ENCODE peak calls at places on chromosome 5, in four cellular contexts. One of them, this sample, is unnamed. For H3K4me1, the result is how much of the 10 kb centered on the place peaks cover.

GRCh38 chr5:168328804-168329203 is 37.4 kb downstream of the WWC1 start:
- DNase-seq in neuronal stem cell: no peak
- DNase-seq in Peyer's patch: peak
- DNase-seq in psoas muscle: no peak
- DNase-seq in this sample: no peak

GRCh38 chr5:318341-318897 is 3.1 kb upstream of the AHRR start:
- DNase-seq in neuronal stem cell: no peak
- DNase-seq in psoas muscle: no peak
- DNase-seq in Peyer's patch: no peak
- DNase-seq in this sample: no peak

GRCh38 chr5:25090818-25091217 is 446.0 kb upstream of the CDH10 start:
- DNase-seq in psoas muscle: no peak
- DNase-seq in neuronal stem cell: no peak
- DNase-seq in Peyer's patch: no peak
- DNase-seq in this sample: no peak

GRCh38 chr5:926416-927171 is 33.9 kb downstream of the TRIP13 start:
- DNase-seq in psoas muscle: peak
- DNase-seq in neuronal stem cell: peak
- DNase-seq in Peyer's patch: no peak
- DNase-seq in this sample: no peak

GRCh38 chr5:156500755-156501154 is 173.8 kb downstream of the SGCD start:
- DNase-seq in psoas muscle: no peak
- DNase-seq in neuronal stem cell: no peak
- DNase-seq in Peyer's patch: no peak
- DNase-seq in this sample: no peak

GRCh38 chr5:85069659-85070640 is 685.3 kb upstream of the EDIL3 start:
- DNase-seq in Peyer's patch: no peak
- DNase-seq in neuronal stem cell: no peak
- DNase-seq in psoas muscle: no peak
- DNase-seq in this sample: peak

GRCh38 chr5:101535626-101536025 is 632.5 kb upstream of the ST8SIA4 start:
- DNase-seq in psoas muscle: no peak
- DNase-seq in neuronal stem cell: no peak
- DNase-seq in Peyer's patch: no peak
- DNase-seq in this sample: no peak

GRCh38 chr5:169652057-169652456 is 15.0 kb downstream of the DOCK2 start:
- DNase-seq in Peyer's patch: no peak
- DNase-seq in neuronal stem cell: no peak
- DNase-seq in psoas muscle: no peak
- DNase-seq in this sample: no peak

GRCh38 chr5:56840597-56840996 is 25.2 kb downstream of the MAP3K1 start:
- DNase-seq in psoas muscle: no peak
- DNase-seq in neuronal stem cell: no peak
- DNase-seq in Peyer's patch: no peak
- DNase-seq in this sample: no peak

GRCh38 chr5:172902497-172903472 is 56.4 kb upstream of the RPL26L1 start:
- DNase-seq in Peyer's patch: peak
- DNase-seq in neuronal stem cell: peak
- DNase-seq in psoas muscle: peak
- DNase-seq in this sample: peak

DNA sequence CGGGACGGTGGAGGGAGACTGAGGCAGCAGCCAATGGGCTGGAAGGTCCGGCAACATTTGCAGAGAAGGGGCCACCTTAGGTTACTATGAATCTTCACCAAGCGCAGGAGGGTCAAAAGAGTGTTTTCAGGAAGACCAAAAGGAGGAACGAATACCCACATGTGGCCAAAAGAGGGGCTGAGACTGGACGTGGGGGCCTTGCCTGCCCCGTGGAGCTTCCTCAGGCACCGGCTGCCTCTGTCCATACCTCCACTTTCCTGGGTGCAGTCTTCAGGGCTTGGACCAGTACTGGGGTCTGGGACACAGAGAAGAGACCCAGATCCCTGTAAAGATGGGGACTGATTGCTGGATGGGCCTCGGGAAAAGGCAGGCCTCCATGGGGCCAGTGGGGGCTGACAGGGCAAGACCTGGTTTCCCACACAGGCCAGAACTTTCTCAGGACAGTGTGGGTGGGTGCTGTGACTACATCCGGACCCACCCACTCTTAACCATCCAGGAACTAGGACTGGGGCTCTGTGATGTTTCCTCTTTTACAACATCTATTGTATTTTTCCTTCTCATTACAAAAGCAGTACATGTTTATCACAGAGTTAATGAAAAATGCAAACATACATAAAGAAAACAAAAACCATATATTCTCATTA is 294.7 kb downstream of the ZSWIM6 start:
- DNase-seq in neuronal stem cell: no peak
- DNase-seq in psoas muscle: no peak
- DNase-seq in Peyer's patch: no peak
- DNase-seq in this sample: no peak
- H3K4me1 ChIP-seq in neuronal stem cell: under half
- H3K4me1 ChIP-seq in psoas muscle: under half
- H3K4me1 ChIP-seq in Peyer's patch: under half
- H3K4me1 ChIP-seq in this sample: under half

GRCh38 chr5:149345892-149346222 is 558 bp downstream of the GRPEL2 start:
- DNase-seq in neuronal stem cell: no peak
- DNase-seq in psoas muscle: no peak
- DNase-seq in Peyer's patch: no peak
- DNase-seq in this sample: no peak

GRCh38 chr5:149345147-149345891 is at the start of gene GRPEL2:
- DNase-seq in psoas muscle: peak
- DNase-seq in neuronal stem cell: peak
- DNase-seq in Peyer's patch: peak
- DNase-seq in this sample: peak

GRCh38 chr5:149352169-149352568 is 5.7 kb upstream of the PCYOX1L start:
- DNase-seq in neuronal stem cell: no peak
- DNase-seq in psoas muscle: no peak
- DNase-seq in Peyer's patch: no peak
- DNase-seq in this sample: no peak

GRCh38 chr5:149348463-149348862 is 3.2 kb downstream of the GRPEL2 start:
- DNase-seq in neuronal stem cell: no peak
- DNase-seq in Peyer's patch: no peak
- DNase-seq in psoas muscle: no peak
- DNase-seq in this sample: no peak

GRCh38 chr5:149349382-149349781 is 4.1 kb downstream of the GRPEL2 start:
- DNase-seq in neuronal stem cell: no peak
- DNase-seq in Peyer's patch: no peak
- DNase-seq in psoas muscle: no peak
- DNase-seq in this sample: no peak
- H3K4me1 ChIP-seq in neuronal stem cell: under half
- H3K4me1 ChIP-seq in Peyer's patch: under half
- H3K4me1 ChIP-seq in psoas muscle: under half
- H3K4me1 ChIP-seq in this sample: under half

GRCh38 chr5:98774192-98775046 is 956 bp downstream of the RGMB start:
- DNase-seq in psoas muscle: peak
- DNase-seq in neuronal stem cell: peak
- DNase-seq in Peyer's patch: peak
- DNase-seq in this sample: peak
- H3K4me1 ChIP-seq in psoas muscle: under half
- H3K4me1 ChIP-seq in neuronal stem cell: under half
- H3K4me1 ChIP-seq in Peyer's patch: under half
- H3K4me1 ChIP-seq in this sample: half or more

DNA sequence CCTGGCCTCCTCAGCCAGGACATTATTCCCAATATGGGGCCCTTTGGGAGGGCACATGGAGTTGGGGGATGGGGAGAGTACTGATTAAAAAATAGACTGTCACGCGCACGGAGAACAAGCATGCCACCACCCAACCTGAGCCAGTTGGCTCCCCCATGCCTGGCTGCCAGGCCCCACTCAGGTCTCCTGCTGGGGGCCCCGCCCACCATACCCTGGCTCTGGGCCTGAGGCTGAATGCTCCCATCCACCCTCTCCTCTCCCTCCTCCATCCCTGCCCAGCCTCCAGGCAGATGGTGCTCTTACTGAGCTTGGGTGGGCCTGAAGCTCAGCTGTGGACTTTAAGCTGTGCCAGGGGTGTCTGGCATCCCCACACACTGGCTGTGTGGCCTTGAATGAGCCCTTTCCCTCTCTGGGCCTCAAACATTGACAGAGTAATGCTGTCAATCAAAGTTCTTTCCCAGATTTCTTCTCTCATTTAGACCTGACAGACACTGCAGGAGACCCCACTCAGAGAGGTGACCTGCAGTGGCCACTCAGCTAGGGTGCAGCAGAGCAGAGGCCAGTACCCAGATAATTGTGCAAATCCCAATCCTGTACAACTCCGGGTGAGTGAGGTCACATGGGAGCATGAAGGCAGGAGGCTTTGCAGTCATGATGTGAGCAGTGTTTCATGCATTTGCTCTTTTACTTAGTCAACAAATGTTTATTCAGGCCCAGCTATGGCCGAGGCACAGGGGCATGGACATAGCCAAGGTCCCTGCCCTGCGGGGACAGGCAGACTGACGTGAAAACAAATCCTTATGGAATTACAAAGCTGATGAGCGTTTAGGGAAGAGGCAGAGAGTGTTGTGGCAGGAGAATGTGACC is 9.8 kb upstream of the SYNPO start:
- DNase-seq in psoas muscle: peak
- DNase-seq in neuronal stem cell: no peak
- DNase-seq in Peyer's patch: no peak
- DNase-seq in this sample: no peak
- H3K4me1 ChIP-seq in psoas muscle: half or more
- H3K4me1 ChIP-seq in neuronal stem cell: under half
- H3K4me1 ChIP-seq in Peyer's patch: under half
- H3K4me1 ChIP-seq in this sample: half or more

DNA sequence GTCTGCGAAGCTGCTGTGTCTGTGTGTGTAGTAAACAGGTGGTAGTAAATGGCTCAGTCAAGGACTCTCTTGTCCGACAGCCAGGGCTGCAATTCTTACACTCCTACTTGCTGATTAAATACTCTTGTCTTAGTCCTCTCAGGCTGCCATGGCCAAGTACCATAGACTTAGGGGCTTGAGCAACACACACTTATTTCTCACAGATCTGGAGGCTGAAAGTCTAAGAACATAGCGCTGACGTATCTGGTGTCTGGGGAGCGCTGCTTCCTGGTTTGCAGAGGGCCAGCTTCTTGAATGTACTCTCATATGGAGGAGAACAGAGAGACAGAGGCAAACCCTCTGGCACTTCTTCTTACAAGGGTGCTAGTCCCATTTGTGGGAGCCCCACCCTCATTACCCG is 411.0 kb downstream of the MED10 start:
- DNase-seq in psoas muscle: no peak
- DNase-seq in Peyer's patch: no peak
- DNase-seq in neuronal stem cell: no peak
- DNase-seq in this sample: peak
- H3K4me1 ChIP-seq in psoas muscle: under half
- H3K4me1 ChIP-seq in Peyer's patch: under half
- H3K4me1 ChIP-seq in neuronal stem cell: under half
- H3K4me1 ChIP-seq in this sample: under half

DNA sequence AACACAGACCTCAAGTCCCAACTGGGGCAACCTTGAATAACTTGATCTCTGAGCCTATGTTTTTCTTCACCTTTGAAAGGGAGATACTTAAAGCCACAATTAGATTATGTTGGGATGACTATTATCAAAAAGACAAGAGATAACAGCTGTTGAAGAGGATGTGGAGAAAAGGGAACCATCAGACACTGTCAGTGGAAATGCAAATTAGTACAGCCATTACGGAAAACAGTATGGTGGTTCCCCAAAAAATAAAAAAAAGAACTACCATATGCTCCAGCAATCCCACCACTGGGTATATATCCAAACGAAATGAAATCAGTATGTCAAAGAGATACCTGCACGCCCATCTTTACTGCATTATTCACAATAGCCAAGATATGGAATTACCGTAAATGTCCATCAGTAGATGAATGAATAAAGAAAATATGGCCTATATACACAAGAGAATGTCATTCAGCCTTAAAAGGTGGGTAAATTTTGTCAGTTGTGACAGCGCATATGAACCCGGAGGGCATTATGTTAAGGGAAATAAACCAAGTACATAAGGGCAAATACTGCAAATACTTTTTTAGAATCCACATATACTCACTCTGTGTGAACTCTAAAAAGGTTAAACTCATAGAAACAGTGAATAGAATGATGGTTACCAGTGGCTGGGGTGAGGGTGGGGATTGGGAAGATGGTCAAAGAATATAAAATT is 12.7 kb downstream of the FAT2 start:
- DNase-seq in neuronal stem cell: no peak
- DNase-seq in Peyer's patch: no peak
- DNase-seq in psoas muscle: no peak
- DNase-seq in this sample: no peak
- H3K4me1 ChIP-seq in neuronal stem cell: under half
- H3K4me1 ChIP-seq in Peyer's patch: under half
- H3K4me1 ChIP-seq in psoas muscle: under half
- H3K4me1 ChIP-seq in this sample: under half

GRCh38 chr5:158753354-158753753 is 346.4 kb downstream of the EBF1 start:
- DNase-seq in psoas muscle: no peak
- DNase-seq in neuronal stem cell: no peak
- DNase-seq in Peyer's patch: no peak
- DNase-seq in this sample: no peak

GRCh38 chr5:158755221-158755620 is 344.5 kb downstream of the EBF1 start:
- DNase-seq in psoas muscle: no peak
- DNase-seq in Peyer's patch: no peak
- DNase-seq in neuronal stem cell: no peak
- DNase-seq in this sample: no peak

GRCh38 chr5:158755971-158756370 is 343.7 kb downstream of the EBF1 start:
- DNase-seq in Peyer's patch: no peak
- DNase-seq in psoas muscle: no peak
- DNase-seq in neuronal stem cell: no peak
- DNase-seq in this sample: no peak

GRCh38 chr5:158752656-158752973 is 347.1 kb downstream of the EBF1 start:
- DNase-seq in neuronal stem cell: no peak
- DNase-seq in Peyer's patch: no peak
- DNase-seq in psoas muscle: no peak
- DNase-seq in this sample: no peak

GRCh38 chr5:158754018-158754514 is 345.6 kb downstream of the EBF1 start:
- DNase-seq in Peyer's patch: no peak
- DNase-seq in psoas muscle: no peak
- DNase-seq in neuronal stem cell: no peak
- DNase-seq in this sample: no peak
- H3K4me1 ChIP-seq in Peyer's patch: under half
- H3K4me1 ChIP-seq in psoas muscle: under half
- H3K4me1 ChIP-seq in neuronal stem cell: under half
- H3K4me1 ChIP-seq in this sample: under half

This sample was measured in left lung.